ENCODE peak calls at places on chromosome 7, in six cellular contexts. T is NCI-H2171 treated with DMSO at 0.1 percent for 48 hours; A is adipocyte; Z is naive thymus-derived CD8-positive, alpha-beta T cell; L is kidney; W is mesothelial cell of epicardium. P is an unnamed sample.

GRCh38 chr7:105707967-105708580 is 126.8 kb upstream of the EFCAB10 start:
- DNase-seq in T (no peak), A (no peak), Z (no peak), L (no peak), W (no peak), P (no peak)

GRCh38 chr7:148456351-148456750 is 134.2 kb upstream of the C7orf33 start:
- DNase-seq in T (no peak), A (no peak), Z (no peak), L (no peak), W (no peak), P (no peak)

GRCh38 chr7:13879994-13880686 is 109.3 kb downstream of the ETV1 start:
- DNase-seq in T (no peak), A (peak), Z (no peak), L (no peak), W (no peak), P (no peak)

GRCh38 chr7:49776994-49777393 is 3.6 kb downstream of the VWC2 start:
- DNase-seq in T (no peak), A (no peak), Z (no peak), L (no peak), W (no peak), P (no peak)

GRCh38 chr7:35565927-35566326 is 129.0 kb downstream of the HERPUD2 start:
- DNase-seq in T (peak), A (peak), Z (no peak), L (no peak), W (no peak), P (no peak)

GRCh38 chr7:46174192-46174572 is 253.1 kb upstream of the IGFBP3 start:
- DNase-seq in T (no peak), A (no peak), Z (no peak), L (no peak), W (no peak), P (no peak)

GRCh38 chr7:50610521-50611277 is 45.5 kb upstream of the DDC start:
- DNase-seq in T (no peak), A (peak), Z (peak), L (no peak), W (no peak), P (peak)

GRCh38 chr7:51062222-51062987 is 254.2 kb downstream of the COBL start:
- DNase-seq in T (no peak), A (no peak), Z (no peak), L (no peak), W (no peak), P (no peak)

GRCh38 chr7:17680026-17680425 is 260.3 kb downstream of the SNX13 start:
- DNase-seq in T (no peak), A (peak), Z (no peak), L (peak), W (no peak), P (no peak)

GRCh38 chr7:12470930-12471329 is 67.3 kb upstream of the VWDE start:
- DNase-seq in T (no peak), A (no peak), Z (no peak), L (peak), W (no peak), P (no peak)

GRCh38 chr7:36128448-36129047 is 24.5 kb upstream of the EEPD1 start:
- DNase-seq in T (peak), A (peak), Z (no peak), L (peak), W (no peak), P (no peak)

GRCh38 chr7:30179016-30179436 is 44.2 kb downstream of the MTURN start:
- DNase-seq in T (no peak), A (no peak), Z (no peak), L (no peak), W (no peak), P (no peak)

GRCh38 chr7:102925962-102926825 is 13.4 kb downstream of the LRRC17 start:
- DNase-seq in T (no peak), A (no peak), Z (no peak), L (no peak), W (no peak), P (no peak)

GRCh38 chr7:112365551-112365950 is 84.7 kb upstream of the IFRD1 start:
- DNase-seq in T (no peak), A (no peak), Z (no peak), L (no peak), W (no peak), P (no peak)

GRCh38 chr7:142669074-142669654 is 80.1 kb upstream of the PRSS1 start:
- DNase-seq in T (peak), A (peak), Z (peak), L (no peak), W (no peak), P (no peak)